ENCODE peak calls at places on chromosomes 13 and 19, in eight cellular contexts. Y, H, V, U, A, Z, B and P are unnamed samples.

GRCh38 chr13:25281937-25282332 is 5.4 kb downstream of the MTMR6 start:
- DNase-seq in Y (no peak), H (no peak), V (no peak), U (no peak), A (no peak), Z (no peak), B (no peak), P (peak)

GRCh38 chr13:44710576-44710975 is 134.4 kb upstream of the TSC22D1 start:
- DNase-seq in Y (no peak), H (no peak), V (no peak), U (peak), A (no peak), Z (peak), B (no peak), P (peak)

GRCh38 chr19:23887642-23888041 is 27.0 kb upstream of the ZNF726 start:
- DNase-seq in Y (no peak), H (peak), V (no peak), U (no peak), A (no peak), Z (no peak), B (no peak), P (no peak)

GRCh38 chr13:109154146-109154545 is 524.7 kb downstream of the MYO16 start:
- DNase-seq in Y (no peak), H (no peak), V (no peak), U (peak), A (no peak), Z (no peak), B (no peak), P (no peak)

GRCh38 chr13:53151692-53152421 is 123.2 kb downstream of the OLFM4 start:
- DNase-seq in Y (peak), H (peak), V (peak), U (peak), A (peak), Z (no peak), B (peak), P (peak)

GRCh38 chr19:38003427-38004099 is 96.6 kb downstream of the SIPA1L3 start:
- DNase-seq in Y (no peak), H (peak), V (peak), U (peak), A (peak), Z (peak), B (peak), P (no peak)

GRCh38 chr19:17259934-17260333 is 4.6 kb downstream of the USHBP1 start:
- DNase-seq in Y (no peak), H (no peak), V (no peak), U (no peak), A (no peak), Z (no peak), B (no peak), P (no peak)

GRCh38 chr13:107185889-107186288 is 618.0 kb upstream of the ARGLU1 start:
- DNase-seq in Y (no peak), H (no peak), V (no peak), U (peak), A (no peak), Z (no peak), B (no peak), P (no peak)

GRCh38 chr19:3361384-3362216 is 4.8 kb upstream of the NFIC start:
- DNase-seq in Y (no peak), H (no peak), V (peak), U (no peak), A (no peak), Z (no peak), B (no peak), P (no peak)

GRCh38 chr13:100954430-100955361 is 280.1 kb upstream of the TMTC4 start:
- DNase-seq in Y (no peak), H (no peak), V (no peak), U (peak), A (no peak), Z (no peak), B (no peak), P (no peak)

GRCh38 chr13:95354680-95355487 is 53.6 kb upstream of the ABCC4 start:
- DNase-seq in Y (no peak), H (peak), V (no peak), U (peak), A (no peak), Z (no peak), B (no peak), P (no peak)

GRCh38 chr13:33827152-33827551 is 9.2 kb downstream of the RFC3 start:
- DNase-seq in Y (no peak), H (no peak), V (no peak), U (no peak), A (no peak), Z (no peak), B (no peak), P (no peak)

GRCh38 chr19:46776927-46777911 is 11.2 kb downstream of the SLC1A5 start:
- DNase-seq in Y (no peak), H (no peak), V (peak), U (no peak), A (no peak), Z (no peak), B (no peak), P (no peak)

GRCh38 chr19:50664204-50664603 is 15.0 kb downstream of the C19orf81 start:
- DNase-seq in Y (no peak), H (no peak), V (no peak), U (no peak), A (no peak), Z (no peak), B (no peak), P (no peak)

GRCh38 chr19:50661087-50661486 is 11.8 kb downstream of the C19orf81 start:
- DNase-seq in Y (no peak), H (no peak), V (no peak), U (no peak), A (no peak), Z (no peak), B (no peak), P (no peak)

GRCh38 chr19:50661675-50662441 is 12.6 kb downstream of the C19orf81 start:
- DNase-seq in Y (no peak), H (no peak), V (no peak), U (no peak), A (no peak), Z (no peak), B (no peak), P (no peak)

GRCh38 chr19:50662442-50663279 is 13.4 kb downstream of the C19orf81 start:
- DNase-seq in Y (no peak), H (no peak), V (no peak), U (no peak), A (no peak), Z (no peak), B (no peak), P (no peak)

DNA sequence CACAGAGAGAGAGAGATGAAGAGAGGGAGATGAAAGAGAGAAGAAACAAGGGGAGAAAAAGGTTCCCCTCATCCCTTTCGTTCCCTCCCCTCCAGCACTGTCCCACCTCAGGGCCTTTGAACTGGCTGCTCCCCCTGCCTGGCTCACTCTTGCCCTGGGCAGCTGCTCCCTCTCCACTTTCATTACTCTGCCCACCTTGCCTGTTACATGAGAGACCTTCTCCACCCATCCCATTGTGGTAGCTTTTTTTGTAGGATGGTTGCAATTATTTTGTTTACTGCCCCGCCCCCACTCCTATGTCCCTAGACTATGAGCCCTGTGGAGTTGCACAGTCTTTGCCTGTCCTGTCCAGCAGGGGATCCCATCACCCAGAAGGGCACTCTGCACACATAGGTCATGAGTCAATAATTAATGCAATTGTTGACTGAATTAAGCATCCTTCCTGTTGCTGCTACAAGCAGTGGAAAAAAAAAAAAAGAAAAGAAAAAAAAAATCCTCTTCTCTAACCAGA is 14.1 kb downstream of the C19orf81 start:
- DNase-seq in Y (no peak), H (no peak), V (no peak), U (no peak), A (no peak), Z (no peak), B (no peak), P (no peak)
- TF ChIP-seq CTCF in Y (no peak), H (no peak), V (peak), U (no peak), A (peak), Z (no peak), B (no peak), P (no peak)

GRCh38 chr19:40598121-40598917 is 2.9 kb upstream of the LTBP4 start:
- DNase-seq in Y (peak), H (peak), V (peak), U (peak), A (peak), Z (peak), B (peak), P (peak)

GRCh38 chr19:40600086-40600917 is 867 bp upstream of the LTBP4 start:
- DNase-seq in Y (no peak), H (no peak), V (peak), U (no peak), A (no peak), Z (no peak), B (no peak), P (no peak)

GRCh38 chr19:40599331-40600085 is 1.7 kb upstream of the LTBP4 start:
- DNase-seq in Y (no peak), H (no peak), V (peak), U (no peak), A (no peak), Z (no peak), B (no peak), P (no peak)

GRCh38 chr19:40597329-40597838 is 3.8 kb upstream of the LTBP4 start:
- DNase-seq in Y (no peak), H (no peak), V (no peak), U (no peak), A (no peak), Z (no peak), B (no peak), P (no peak)

GRCh38 chr19:40598918-40599307 is 2.3 kb upstream of the LTBP4 start:
- DNase-seq in Y (no peak), H (no peak), V (peak), U (no peak), A (no peak), Z (no peak), B (no peak), P (no peak)
- TF ChIP-seq CTCF in Y (no peak), H (no peak), V (no peak), U (no peak), A (peak), Z (peak), B (no peak), P (no peak)

GRCh38 chr19:39223703-39224279 is 19.7 kb upstream of the SYCN start:
- DNase-seq in Y (no peak), H (no peak), V (peak), U (peak), A (no peak), Z (no peak), B (peak), P (no peak)

GRCh38 chr19:39230096-39230764 is 14.6 kb downstream of the IFNL3 start:
- DNase-seq in Y (no peak), H (no peak), V (no peak), U (no peak), A (no peak), Z (no peak), B (no peak), P (no peak)

DNA sequence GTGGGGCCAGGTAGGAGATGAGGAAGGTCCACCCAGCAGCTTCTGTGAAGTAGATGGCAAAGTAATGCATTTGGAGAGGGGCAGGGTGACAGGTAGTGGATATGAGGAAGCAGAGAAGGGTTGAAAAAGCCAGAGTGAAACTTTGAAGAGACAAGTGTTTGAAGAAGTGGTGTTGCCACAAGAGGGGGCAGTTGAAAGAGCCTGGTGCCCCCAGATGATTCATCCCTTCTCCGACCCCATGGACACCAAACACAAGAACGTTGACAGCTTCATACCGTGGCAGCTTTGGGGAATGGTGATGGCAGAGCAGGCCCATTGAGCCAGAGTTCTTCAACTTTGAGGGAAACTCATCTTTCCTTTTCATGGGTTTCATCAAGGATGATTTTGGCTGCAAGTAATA is 19.9 kb downstream of the IFNL3 start:
- DNase-seq in Y (no peak), H (no peak), V (peak), U (no peak), A (no peak), Z (no peak), B (no peak), P (no peak)
- TF ChIP-seq CTCF in Y (no peak), H (no peak), V (peak), U (no peak), A (no peak), Z (no peak), B (no peak), P (no peak)

DNA sequence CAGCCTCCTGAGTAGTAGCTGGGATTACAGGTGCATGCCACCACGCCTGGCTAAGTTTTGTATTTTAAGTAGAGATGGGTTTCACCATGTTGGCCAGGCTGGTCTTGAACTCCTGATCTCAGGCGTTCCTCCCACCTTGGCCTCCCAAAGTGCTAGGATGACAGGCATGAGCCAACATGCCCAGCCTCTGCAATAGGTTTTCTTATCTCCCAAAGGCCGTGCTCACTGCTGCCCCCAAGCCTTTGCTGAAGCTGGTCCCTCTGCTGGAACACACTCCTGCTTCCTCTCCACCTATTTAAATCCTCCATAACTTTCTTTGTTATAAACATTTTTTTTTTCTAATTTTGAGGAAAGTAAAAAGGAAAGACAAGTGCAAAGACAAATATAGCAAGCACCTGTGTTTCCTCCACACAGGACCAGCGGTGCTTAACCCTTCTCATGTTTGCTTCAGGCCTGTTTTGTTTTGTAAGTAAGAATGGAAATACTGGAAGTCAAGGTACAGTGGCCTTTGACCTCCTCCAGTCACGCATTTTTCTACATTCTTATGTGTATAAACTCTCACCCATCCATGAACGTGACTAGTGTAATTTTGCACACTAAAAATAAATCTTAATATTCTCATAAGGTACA is 14.5 kb upstream of the TNFAIP8L1 start:
- DNase-seq in Y (no peak), H (no peak), V (peak), U (no peak), A (no peak), Z (no peak), B (no peak), P (no peak)
- TF ChIP-seq CTCF in Y (no peak), H (no peak), V (peak), U (peak), A (no peak), Z (peak), B (no peak), P (peak)

DNA sequence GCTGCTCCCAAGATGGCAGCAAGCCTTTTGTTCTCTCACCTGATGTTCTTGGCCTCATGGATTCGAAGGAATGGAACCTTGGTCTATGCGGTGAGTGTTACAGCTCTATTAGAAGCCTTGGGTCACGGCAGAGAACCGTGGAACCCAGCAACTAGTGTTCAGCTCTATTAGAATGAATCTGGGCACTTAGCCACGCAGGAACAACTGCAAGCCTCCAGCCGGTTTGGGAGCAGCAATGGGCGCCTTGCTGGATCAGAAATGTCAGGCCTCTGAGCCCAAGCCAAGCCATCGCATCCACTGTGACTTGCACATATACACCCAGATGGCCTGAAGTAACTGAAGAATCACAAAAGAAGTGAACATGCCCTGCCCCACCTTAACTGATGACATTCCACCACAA is 1100.7 kb upstream of the PRR20A start:
- DNase-seq in Y (no peak), H (no peak), V (peak), U (no peak), A (no peak), Z (no peak), B (no peak), P (no peak)
- TF ChIP-seq CTCF in Y (no peak), H (no peak), V (no peak), U (no peak), A (no peak), Z (no peak), B (no peak), P (no peak)

GRCh38 chr13:113947321-113948033 is 26.4 kb downstream of the C13orf46 start:
- DNase-seq in Y (no peak), H (peak), V (peak), U (no peak), A (no peak), Z (peak), B (no peak), P (no peak)
- TF ChIP-seq CTCF in Y (no peak), H (peak), V (peak), U (peak), A (no peak), Z (peak), B (no peak), P (peak)

GRCh38 chr19:5501907-5502306 is 46.7 kb downstream of the ZNRF4 start:
- DNase-seq in Y (no peak), H (no peak), V (no peak), U (no peak), A (no peak), Z (no peak), B (no peak), P (no peak)

GRCh38 chr19:5498817-5499535 is 43.8 kb downstream of the ZNRF4 start:
- DNase-seq in Y (no peak), H (no peak), V (peak), U (no peak), A (no peak), Z (no peak), B (no peak), P (no peak)

GRCh38 chr19:5507056-5507624 is 51.9 kb downstream of the ZNRF4 start:
- DNase-seq in Y (no peak), H (no peak), V (no peak), U (no peak), A (no peak), Z (no peak), B (no peak), P (no peak)

GRCh38 chr19:5504115-5504514 is 48.9 kb downstream of the ZNRF4 start:
- DNase-seq in Y (no peak), H (no peak), V (peak), U (no peak), A (no peak), Z (no peak), B (no peak), P (no peak)

GRCh38 chr19:5503598-5503997 is 48.4 kb downstream of the ZNRF4 start:
- DNase-seq in Y (no peak), H (no peak), V (peak), U (no peak), A (no peak), Z (no peak), B (no peak), P (no peak)
- TF ChIP-seq CTCF in Y (no peak), H (no peak), V (no peak), U (no peak), A (no peak), Z (no peak), B (no peak), P (no peak)